ENCODE peak calls at places on chromosomes 11 and 22, in four cellular contexts. One of them, this sample, is unnamed.

GRCh38 chr11:16587670-16588069 is 150.8 kb upstream of the C11orf58 start:
- DNase-seq in AG10803: no peak
- DNase-seq in GM13977: no peak
- DNase-seq in CD4-positive, alpha-beta T cell: no peak
- DNase-seq in this sample: no peak

GRCh38 chr11:47797633-47798032 is 30.5 kb upstream of the FNBP4 start:
- DNase-seq in AG10803: peak
- DNase-seq in CD4-positive, alpha-beta T cell: no peak
- DNase-seq in GM13977: no peak
- DNase-seq in this sample: no peak

GRCh38 chr22:32413715-32414114 is 1.7 kb upstream of the RTCB start:
- DNase-seq in CD4-positive, alpha-beta T cell: no peak
- DNase-seq in GM13977: peak
- DNase-seq in AG10803: peak
- DNase-seq in this sample: no peak

GRCh38 chr11:1010006-1010405 is 26.5 kb downstream of the MUC6 start:
- DNase-seq in CD4-positive, alpha-beta T cell: no peak
- DNase-seq in GM13977: no peak
- DNase-seq in AG10803: no peak
- DNase-seq in this sample: no peak

GRCh38 chr22:23302171-23303002 is 122.1 kb downstream of the BCR start:
- DNase-seq in GM13977: no peak
- DNase-seq in AG10803: no peak
- DNase-seq in CD4-positive, alpha-beta T cell: no peak
- DNase-seq in this sample: no peak

GRCh38 chr22:32603651-32604540 is 129.3 kb downstream of the FBXO7 start:
- DNase-seq in GM13977: no peak
- DNase-seq in CD4-positive, alpha-beta T cell: no peak
- DNase-seq in AG10803: no peak
- DNase-seq in this sample: no peak

GRCh38 chr22:17633217-17633997 is 4.9 kb upstream of the ATP6V1E1 start:
- DNase-seq in CD4-positive, alpha-beta T cell: no peak
- DNase-seq in AG10803: peak
- DNase-seq in GM13977: no peak
- DNase-seq in this sample: no peak

GRCh38 chr11:67665537-67666302 is 8.7 kb downstream of the ALDH3B2 start:
- DNase-seq in CD4-positive, alpha-beta T cell: no peak
- DNase-seq in GM13977: peak
- DNase-seq in AG10803: no peak
- DNase-seq in this sample: no peak

GRCh38 chr11:70343631-70344030 is 54.7 kb upstream of the CTTN start:
- DNase-seq in CD4-positive, alpha-beta T cell: no peak
- DNase-seq in AG10803: no peak
- DNase-seq in GM13977: no peak
- DNase-seq in this sample: no peak

GRCh38 chr11:57361926-57362325 is 19.0 kb downstream of the PRG3 start:
- DNase-seq in GM13977: no peak
- DNase-seq in CD4-positive, alpha-beta T cell: no peak
- DNase-seq in AG10803: no peak
- DNase-seq in this sample: no peak

GRCh38 chr22:35622132-35622913 is 5.2 kb upstream of the MB start:
- DNase-seq in AG10803: no peak
- DNase-seq in CD4-positive, alpha-beta T cell: no peak
- DNase-seq in GM13977: no peak
- DNase-seq in this sample: no peak

GRCh38 chr22:33577862-33578411 is 342.3 kb downstream of the LARGE1 start:
- DNase-seq in AG10803: no peak
- DNase-seq in CD4-positive, alpha-beta T cell: no peak
- DNase-seq in GM13977: no peak
- DNase-seq in this sample: no peak

GRCh38 chr11:116173946-116174911 is 598.6 kb downstream of the BUD13 start:
- DNase-seq in CD4-positive, alpha-beta T cell: no peak
- DNase-seq in GM13977: no peak
- DNase-seq in AG10803: no peak
- DNase-seq in this sample: no peak

GRCh38 chr11:107370390-107370789 is 87.2 kb downstream of the CWF19L2 start:
- DNase-seq in AG10803: peak
- DNase-seq in CD4-positive, alpha-beta T cell: no peak
- DNase-seq in GM13977: no peak
- DNase-seq in this sample: no peak

GRCh38 chr11:69375316-69376154 is 81.6 kb downstream of the MYEOV start:
- DNase-seq in AG10803: no peak
- DNase-seq in CD4-positive, alpha-beta T cell: no peak
- DNase-seq in GM13977: no peak
- DNase-seq in this sample: no peak

GRCh38 chr22:43827336-43827735 is 15.2 kb upstream of the EFCAB6 start:
- DNase-seq in AG10803: no peak
- DNase-seq in CD4-positive, alpha-beta T cell: no peak
- DNase-seq in GM13977: no peak
- DNase-seq in this sample: no peak

GRCh38 chr22:43827926-43828710 is 16.0 kb upstream of the EFCAB6 start:
- DNase-seq in CD4-positive, alpha-beta T cell: no peak
- DNase-seq in GM13977: no peak
- DNase-seq in AG10803: no peak
- DNase-seq in this sample: no peak

GRCh38 chr22:43829448-43829821 is 17.3 kb upstream of the EFCAB6 start:
- DNase-seq in CD4-positive, alpha-beta T cell: no peak
- DNase-seq in GM13977: no peak
- DNase-seq in AG10803: peak
- DNase-seq in this sample: no peak

GRCh38 chr22:43829904-43830851 is 18.1 kb upstream of the EFCAB6 start:
- DNase-seq in AG10803: peak
- DNase-seq in CD4-positive, alpha-beta T cell: no peak
- DNase-seq in GM13977: no peak
- DNase-seq in this sample: no peak

DNA sequence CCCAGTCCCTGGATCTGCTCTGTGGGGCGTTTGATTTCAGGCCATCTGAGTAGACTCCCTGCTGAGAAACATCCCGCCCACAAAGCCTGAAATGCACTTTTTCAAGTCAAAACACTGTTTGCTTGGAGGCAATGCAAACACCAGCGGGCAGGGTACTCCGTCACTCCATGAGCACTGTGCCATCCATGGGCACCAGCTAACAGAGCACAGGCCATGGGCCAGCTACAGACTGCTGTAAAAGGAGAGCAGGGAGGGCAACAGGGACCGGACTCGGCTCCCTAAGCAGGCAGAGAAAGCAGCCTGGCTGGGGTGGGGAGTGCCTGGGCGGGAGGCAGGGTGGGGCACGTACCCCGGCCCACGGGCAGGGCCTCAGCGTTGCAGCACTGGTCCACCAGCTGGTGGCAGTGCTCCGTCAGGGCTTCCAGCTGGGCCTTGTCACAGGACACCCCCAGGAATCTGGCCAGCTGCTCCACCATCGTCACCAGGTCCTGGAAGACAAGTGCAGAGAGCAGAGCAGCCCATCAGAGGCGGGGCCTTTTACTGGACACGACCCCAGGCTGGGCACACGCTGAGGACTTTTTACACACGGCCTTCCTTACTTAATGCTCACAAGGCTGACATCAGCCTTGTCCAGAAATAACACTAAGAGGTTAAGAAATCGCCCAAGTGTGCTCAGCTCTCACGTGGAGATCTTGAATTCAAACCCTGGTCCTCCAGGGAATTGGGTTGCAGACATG is 16.8 kb upstream of the EFCAB6 start:
- DNase-seq in AG10803: peak
- DNase-seq in CD4-positive, alpha-beta T cell: no peak
- DNase-seq in GM13977: no peak
- DNase-seq in this sample: no peak
- TF ChIP-seq CTCF in AG10803: peak
- TF ChIP-seq CTCF in CD4-positive, alpha-beta T cell: no peak
- TF ChIP-seq CTCF in GM13977: no peak
- TF ChIP-seq CTCF in this sample: no peak

GRCh38 chr11:65931773-65932557 is 12.7 kb downstream of the DRAP1 start:
- DNase-seq in CD4-positive, alpha-beta T cell: no peak
- DNase-seq in AG10803: no peak
- DNase-seq in GM13977: no peak
- DNase-seq in this sample: no peak
- TF ChIP-seq CTCF in CD4-positive, alpha-beta T cell: no peak
- TF ChIP-seq CTCF in AG10803: no peak
- TF ChIP-seq CTCF in GM13977: no peak
- TF ChIP-seq CTCF in this sample: no peak

DNA sequence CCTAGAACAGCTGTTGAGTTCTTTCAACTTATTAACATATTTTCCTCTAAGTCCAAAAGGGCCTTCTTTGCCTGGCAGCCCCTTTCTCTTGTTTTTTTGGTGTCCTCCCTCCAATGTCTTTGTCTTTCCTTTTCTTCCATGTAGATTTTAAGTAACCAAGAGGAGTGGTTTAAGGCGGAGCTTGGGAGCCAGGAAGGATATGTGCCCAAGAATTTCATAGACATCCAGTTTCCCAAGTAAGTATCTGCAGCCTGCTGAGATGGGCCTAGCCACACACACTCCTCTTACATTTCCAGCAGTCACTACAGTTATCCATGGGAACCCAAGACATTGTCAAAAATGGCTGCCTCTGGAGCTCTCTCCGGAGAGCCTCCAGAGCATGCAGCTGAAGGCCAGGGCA is 4.5 kb upstream of the TMA7B start:
- DNase-seq in GM13977: no peak
- DNase-seq in CD4-positive, alpha-beta T cell: no peak
- DNase-seq in AG10803: peak
- DNase-seq in this sample: no peak
- TF ChIP-seq CTCF in GM13977: no peak
- TF ChIP-seq CTCF in CD4-positive, alpha-beta T cell: no peak
- TF ChIP-seq CTCF in AG10803: no peak
- TF ChIP-seq CTCF in this sample: no peak

GRCh38 chr11:2209370-2209801 is 37.8 kb upstream of the TH start:
- DNase-seq in CD4-positive, alpha-beta T cell: no peak
- DNase-seq in AG10803: no peak
- DNase-seq in GM13977: no peak
- DNase-seq in this sample: peak

GRCh38 chr11:2207212-2207611 is 35.6 kb upstream of the TH start:
- DNase-seq in AG10803: no peak
- DNase-seq in CD4-positive, alpha-beta T cell: no peak
- DNase-seq in GM13977: no peak
- DNase-seq in this sample: peak

GRCh38 chr11:2207773-2208621 is 36.4 kb upstream of the TH start:
- DNase-seq in AG10803: no peak
- DNase-seq in GM13977: no peak
- DNase-seq in CD4-positive, alpha-beta T cell: no peak
- DNase-seq in this sample: peak

GRCh38 chr11:2209900-2210321 is 38.3 kb upstream of the TH start:
- DNase-seq in AG10803: no peak
- DNase-seq in CD4-positive, alpha-beta T cell: no peak
- DNase-seq in GM13977: no peak
- DNase-seq in this sample: no peak

GRCh38 chr11:2208691-2209369 is 37.2 kb upstream of the TH start:
- DNase-seq in CD4-positive, alpha-beta T cell: no peak
- DNase-seq in GM13977: no peak
- DNase-seq in AG10803: no peak
- DNase-seq in this sample: peak
- TF ChIP-seq CTCF in CD4-positive, alpha-beta T cell: no peak
- TF ChIP-seq CTCF in GM13977: no peak
- TF ChIP-seq CTCF in AG10803: no peak
- TF ChIP-seq CTCF in this sample: peak

DNA sequence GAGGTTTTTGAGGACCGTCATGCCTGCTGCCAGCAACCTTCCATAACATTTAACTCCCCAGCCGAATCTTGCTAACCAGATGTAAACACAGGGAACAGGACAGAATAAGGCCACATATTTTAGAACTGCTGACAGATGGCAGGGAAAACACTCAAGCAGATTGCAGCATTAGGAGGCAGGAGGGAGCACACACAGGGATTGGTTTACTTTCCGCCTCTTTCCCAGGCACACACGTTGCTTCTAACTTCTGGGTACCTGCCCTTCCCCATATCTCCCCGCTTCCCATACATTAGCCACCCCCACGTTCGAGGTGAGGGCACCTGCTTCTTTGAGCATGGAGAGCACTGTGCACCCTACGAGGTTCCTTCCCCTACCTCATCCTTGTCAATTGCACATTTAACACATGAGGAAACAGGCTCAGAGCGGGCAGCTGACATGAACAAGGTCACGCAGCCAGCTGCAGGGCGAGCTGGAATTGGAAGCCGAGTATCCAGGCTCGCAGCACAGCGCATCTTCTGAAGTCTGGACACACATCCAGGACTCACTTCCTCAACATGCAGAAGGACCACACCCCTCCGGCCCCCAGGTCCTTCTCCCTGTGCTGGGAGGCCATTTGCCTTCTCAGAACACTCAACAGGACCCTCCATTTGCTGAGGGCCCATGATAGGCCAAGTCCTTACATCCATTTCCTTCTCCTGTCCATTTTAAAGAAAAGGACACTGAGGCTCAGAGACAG is 18.7 kb downstream of the ASPHD2 start:
- DNase-seq in AG10803: no peak
- DNase-seq in GM13977: no peak
- DNase-seq in CD4-positive, alpha-beta T cell: no peak
- DNase-seq in this sample: no peak
- TF ChIP-seq CTCF in AG10803: no peak
- TF ChIP-seq CTCF in GM13977: no peak
- TF ChIP-seq CTCF in CD4-positive, alpha-beta T cell: no peak
- TF ChIP-seq CTCF in this sample: no peak